ENCODE peak calls at places on chromosomes 12 and 14, in eight cellular contexts. H, A, X, E, C, I, O and F are unnamed samples.

GRCh38 chr12:92297932-92298681 is 152.5 kb upstream of the BTG1 start:
- DNase-seq in H (no peak), A (no peak), X (no peak), E (no peak), C (no peak), I (no peak), O (no peak), F (no peak)

GRCh38 chr14:26526132-26526531 is 71.7 kb downstream of the NOVA1 start:
- DNase-seq in H (no peak), A (no peak), X (no peak), E (no peak), C (no peak), I (no peak), O (no peak), F (no peak)

GRCh38 chr12:10584415-10584814 is 29.0 kb downstream of the MAGOHB start:
- DNase-seq in H (no peak), A (no peak), X (no peak), E (no peak), C (no peak), I (no peak), O (no peak), F (no peak)

GRCh38 chr12:67667276-67668073 is 18.9 kb downstream of the DYRK2 start:
- DNase-seq in H (peak; percentile 59), A (peak; percentile 92), X (peak; percentile 48), E (no peak), C (no peak), I (no peak), O (no peak), F (peak; percentile 52)

GRCh38 chr12:97921957-97922722 is 459.5 kb downstream of the RMST start:
- DNase-seq in H (peak; percentile 73), A (no peak), X (no peak), E (no peak), C (no peak), I (no peak), O (no peak), F (no peak)

GRCh38 chr14:37457334-37457733 is 137.7 kb downstream of the FOXA1 start:
- DNase-seq in H (no peak), A (no peak), X (no peak), E (no peak), C (no peak), I (no peak), O (no peak), F (no peak)

GRCh38 chr14:54773171-54774006 is 129.2 kb downstream of the GCH1 start:
- DNase-seq in H (peak; percentile 99), A (peak; percentile 96), X (peak; percentile 80), E (peak; percentile 21), C (peak; percentile 83), I (peak; percentile 94), O (peak; percentile 35), F (peak; percentile 78)

GRCh38 chr14:81990312-81990761 is 456.7 kb upstream of the SEL1L start:
- DNase-seq in H (peak; percentile 46), A (no peak), X (peak; percentile 27), E (no peak), C (no peak), I (peak; percentile 38), O (peak; percentile 16), F (no peak)

GRCh38 chr12:121804417-121805111 is 755 bp downstream of the SETD1B start:
- DNase-seq in H (peak; percentile 39), A (peak; percentile 74), X (no peak), E (no peak), C (no peak), I (no peak), O (no peak), F (peak; percentile 92)

GRCh38 chr12:131057211-131057721 is 103.6 kb downstream of the ADGRD1 start:
- DNase-seq in H (no peak), A (peak; percentile 57), X (no peak), E (no peak), C (no peak), I (no peak), O (no peak), F (no peak)

GRCh38 chr12:28237423-28237822 is 47.2 kb downstream of the CCDC91 start:
- DNase-seq in H (no peak), A (no peak), X (no peak), E (no peak), C (no peak), I (no peak), O (no peak), F (no peak)

GRCh38 chr12:64650762-64651161 is 40.5 kb downstream of the RASSF3 start:
- DNase-seq in H (peak; percentile 45), A (no peak), X (peak; percentile 71), E (no peak), C (no peak), I (peak; percentile 75), O (no peak), F (no peak)

GRCh38 chr12:65487679-65488078 is 209.2 kb downstream of the MSRB3 start:
- DNase-seq in H (no peak), A (no peak), X (no peak), E (no peak), C (no peak), I (no peak), O (no peak), F (no peak)

GRCh38 chr12:129535351-129535750 is 368.5 kb downstream of the TMEM132D start:
- DNase-seq in H (no peak), A (no peak), X (no peak), E (no peak), C (no peak), I (no peak), O (no peak), F (no peak)

GRCh38 chr14:71320734-71321555 is 413.7 kb downstream of the PCNX1 start:
- DNase-seq in H (peak; percentile 65), A (peak; percentile 78), X (peak; percentile 67), E (no peak), C (no peak), I (no peak), O (no peak), F (peak; percentile 59)

GRCh38 chr14:89921896-89922548 is 32.5 kb downstream of the EFCAB11 start:
- DNase-seq in H (no peak), A (no peak), X (no peak), E (no peak), C (no peak), I (no peak), O (no peak), F (no peak)

GRCh38 chr14:64038857-64039542 is 186.2 kb downstream of the SYNE2 start:
- DNase-seq in H (no peak), A (no peak), X (no peak), E (no peak), C (no peak), I (no peak), O (no peak), F (no peak)

GRCh38 chr12:6828671-6829531 is 694 bp downstream of the P3H3 start:
- DNase-seq in H (no peak), A (peak; percentile 84), X (peak; percentile 57), E (no peak), C (no peak), I (no peak), O (no peak), F (peak; percentile 37)
- TF ChIP-seq POLR2AphosphoS5 in H (peak; percentile 23), A (peak; percentile 65), X (no peak), E (no peak), C (peak; percentile 66), I (no peak), O (no peak), F (no peak)

DNA sequence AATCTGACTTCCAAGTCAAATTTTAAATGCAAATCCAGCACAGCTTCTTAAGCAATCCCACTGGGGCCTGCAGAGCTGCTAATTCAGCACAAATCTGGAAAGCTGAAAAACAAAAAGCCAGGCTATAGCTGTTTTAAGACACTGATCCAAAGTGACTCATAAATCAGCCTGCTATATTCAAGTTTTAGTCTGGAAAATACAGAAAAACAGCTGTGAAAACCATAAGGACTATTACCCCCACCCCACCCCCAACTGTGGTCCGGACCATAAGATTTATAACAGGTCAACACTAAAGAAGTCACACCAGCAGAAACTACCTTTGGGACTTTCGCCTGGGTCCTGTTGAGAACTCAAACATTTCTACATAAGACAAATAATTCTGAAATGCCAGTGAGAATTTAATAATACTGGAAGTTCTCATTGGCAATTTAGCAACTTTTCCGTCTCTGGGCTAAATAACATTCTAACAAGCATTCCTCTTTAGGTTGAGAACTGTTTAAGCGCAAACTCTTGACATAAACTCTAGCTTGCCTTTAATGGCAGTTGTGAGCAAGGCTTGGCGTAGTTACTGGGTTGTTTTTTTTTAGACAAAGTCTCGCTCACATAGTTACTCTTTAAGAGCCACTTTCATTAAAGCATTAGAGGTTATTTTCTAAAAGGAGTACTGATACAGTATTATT is 3.3 kb downstream of the LRIG3 start:
- DNase-seq in H (peak; percentile 82), A (no peak), X (peak; percentile 22), E (no peak), C (no peak), I (no peak), O (no peak), F (no peak)
- H3K4me3 ChIP-seq in H (peak overlapping the region; percentile 99), A (peak overlapping the region; percentile 82), X (no peak overlapping the region), E (no peak overlapping the region), C (no peak overlapping the region), I (peak overlapping the region; percentile 82), O (no peak overlapping the region), F (peak overlapping the region; percentile 83)

GRCh38 chr12:26368331-26368730 is 173.0 kb downstream of the SSPN start:
- DNase-seq in H (no peak), A (no peak), X (no peak), E (no peak), C (no peak), I (no peak), O (no peak), F (no peak)
- TF ChIP-seq POLR2AphosphoS5 in H (no peak), A (no peak), X (no peak), E (no peak), C (no peak), I (no peak), O (no peak), F (no peak)

GRCh38 chr14:91061309-91061887 is 957 bp upstream of the RPS6KA5 start:
- DNase-seq in H (no peak), A (no peak), X (no peak), E (peak; percentile 47), C (no peak), I (no peak), O (no peak), F (no peak)

GRCh38 chr14:91065266-91065665 is 4.8 kb upstream of the RPS6KA5 start:
- DNase-seq in H (no peak), A (no peak), X (no peak), E (no peak), C (no peak), I (no peak), O (no peak), F (no peak)

GRCh38 chr14:91063119-91063518 is 2.7 kb upstream of the RPS6KA5 start:
- DNase-seq in H (no peak), A (no peak), X (no peak), E (peak; percentile 89), C (no peak), I (no peak), O (peak; percentile 60), F (no peak)

GRCh38 chr14:91060472-91061308 is at the start of gene RPS6KA5:
- DNase-seq in H (peak; percentile 100), A (peak; percentile 100), X (peak; percentile 100), E (peak; percentile 100), C (peak; percentile 99), I (peak; percentile 94), O (peak; percentile 100), F (peak; percentile 100)

DNA sequence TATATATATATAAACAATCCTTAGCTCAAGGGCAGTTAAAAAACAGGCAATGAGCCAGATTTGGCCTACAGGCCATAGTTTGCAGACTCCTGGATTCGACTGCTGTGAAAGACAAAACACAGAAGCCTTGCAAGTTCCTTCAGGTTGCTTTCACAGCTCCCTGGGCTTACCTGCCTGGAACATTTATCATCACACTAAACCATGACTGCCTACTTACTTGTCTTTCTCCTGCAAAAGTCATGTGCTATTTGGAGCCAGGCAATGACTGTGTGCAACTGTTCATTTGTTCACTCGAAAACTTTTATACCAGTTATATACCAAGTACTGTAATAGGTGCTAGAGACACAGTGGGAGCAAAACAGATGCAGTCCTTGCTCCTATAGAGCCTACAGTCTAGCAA is 2.2 kb upstream of the RPS6KA5 start:
- DNase-seq in H (no peak), A (no peak), X (no peak), E (no peak), C (no peak), I (no peak), O (no peak), F (no peak)
- H3K4me3 ChIP-seq in H (no peak overlapping the region), A (no peak overlapping the region), X (no peak overlapping the region), E (no peak overlapping the region), C (no peak overlapping the region), I (no peak overlapping the region), O (no peak overlapping the region), F (no peak overlapping the region)